ENCODE peak calls at places on chromosomes 11 and 22, in five cellular contexts. One of them, this sample, is unnamed.

GRCh38 chr11:57340228-57340627 is 2.1 kb downstream of the P2RX3 start:
- DNase-seq in occipital lobe: no peak
- DNase-seq in COLO829: no peak
- DNase-seq in AG10803: peak
- DNase-seq in lung microvascular endothelial cell: peak
- DNase-seq in this sample: no peak

GRCh38 chr11:12376259-12376971 is 956 bp upstream of the PARVA start:
- DNase-seq in lung microvascular endothelial cell: peak
- DNase-seq in occipital lobe: no peak
- DNase-seq in AG10803: peak
- DNase-seq in COLO829: no peak
- DNase-seq in this sample: no peak

GRCh38 chr11:63635762-63636465 is 21.7 kb upstream of the PLAAT3 start:
- DNase-seq in lung microvascular endothelial cell: peak
- DNase-seq in AG10803: peak
- DNase-seq in COLO829: peak
- DNase-seq in occipital lobe: peak
- DNase-seq in this sample: peak

GRCh38 chr22:16807109-16807508 is 18.1 kb downstream of the XKR3 start:
- DNase-seq in AG10803: no peak
- DNase-seq in COLO829: no peak
- DNase-seq in occipital lobe: no peak
- DNase-seq in lung microvascular endothelial cell: no peak
- DNase-seq in this sample: no peak

GRCh38 chr11:64086263-64086938 is 50.7 kb downstream of the FLRT1 start:
- DNase-seq in occipital lobe: no peak
- DNase-seq in AG10803: peak
- DNase-seq in lung microvascular endothelial cell: no peak
- DNase-seq in COLO829: no peak
- DNase-seq in this sample: peak

GRCh38 chr22:38487946-38488345 is 18.2 kb downstream of the DDX17 start:
- DNase-seq in AG10803: no peak
- DNase-seq in lung microvascular endothelial cell: no peak
- DNase-seq in occipital lobe: no peak
- DNase-seq in COLO829: no peak
- DNase-seq in this sample: no peak

GRCh38 chr11:129457321-129457720 is 81.7 kb downstream of the BARX2 start:
- DNase-seq in lung microvascular endothelial cell: no peak
- DNase-seq in COLO829: no peak
- DNase-seq in AG10803: no peak
- DNase-seq in occipital lobe: no peak
- DNase-seq in this sample: no peak

GRCh38 chr11:1177771-1178090 is 20.0 kb downstream of the MUC5AC start:
- DNase-seq in occipital lobe: no peak
- DNase-seq in lung microvascular endothelial cell: no peak
- DNase-seq in AG10803: no peak
- DNase-seq in COLO829: no peak
- DNase-seq in this sample: no peak

GRCh38 chr11:36044636-36045035 is 100.8 kb downstream of the LDLRAD3 start:
- DNase-seq in occipital lobe: no peak
- DNase-seq in AG10803: no peak
- DNase-seq in COLO829: no peak
- DNase-seq in lung microvascular endothelial cell: no peak
- DNase-seq in this sample: no peak

GRCh38 chr11:122773781-122774266 is 64.5 kb upstream of the CRTAM start:
- DNase-seq in occipital lobe: no peak
- DNase-seq in COLO829: peak
- DNase-seq in AG10803: no peak
- DNase-seq in lung microvascular endothelial cell: peak
- DNase-seq in this sample: no peak

GRCh38 chr11:27141576-27141975 is 101.0 kb downstream of the BBOX1 start:
- DNase-seq in COLO829: no peak
- DNase-seq in occipital lobe: no peak
- DNase-seq in lung microvascular endothelial cell: no peak
- DNase-seq in AG10803: no peak
- DNase-seq in this sample: no peak

GRCh38 chr11:131064373-131064991 is 148.2 kb upstream of the SNX19 start:
- DNase-seq in lung microvascular endothelial cell: peak
- DNase-seq in AG10803: peak
- DNase-seq in occipital lobe: peak
- DNase-seq in COLO829: peak
- DNase-seq in this sample: peak

GRCh38 chr22:24427500-24428164 is at the start of gene ADORA2A:
- DNase-seq in COLO829: no peak
- DNase-seq in AG10803: no peak
- DNase-seq in occipital lobe: no peak
- DNase-seq in lung microvascular endothelial cell: no peak
- DNase-seq in this sample: no peak

This sample was measured in Ammon's horn.